ENCODE peak calls at places on chromosome 22, in four cellular contexts. One of them, this sample, is unnamed. For H3K4me1 and H3K9me3, the result is how much of the 10 kb centered on the place peaks cover.

GRCh38 chr22:17486719-17487118 is 76.6 kb upstream of the SLC25A18 start:
- DNase-seq in effector memory CD4-positive, alpha-beta T cell: no peak
- DNase-seq in transverse colon: no peak
- DNase-seq in ovary: no peak
- DNase-seq in this sample: no peak

GRCh38 chr22:37664249-37665101 is 6.0 kb downstream of the PDXP start:
- DNase-seq in effector memory CD4-positive, alpha-beta T cell: no peak
- DNase-seq in transverse colon: peak
- DNase-seq in ovary: no peak
- DNase-seq in this sample: no peak

GRCh38 chr22:46129390-46130041 is 20.8 kb upstream of the PPARA start:
- DNase-seq in effector memory CD4-positive, alpha-beta T cell: no peak
- DNase-seq in transverse colon: peak
- DNase-seq in ovary: peak
- DNase-seq in this sample: no peak

GRCh38 chr22:43159484-43160178 is 8.3 kb downstream of the TSPO start:
- DNase-seq in effector memory CD4-positive, alpha-beta T cell: no peak
- DNase-seq in transverse colon: peak
- DNase-seq in ovary: no peak
- DNase-seq in this sample: no peak

GRCh38 chr22:39179401-39179827 is 26.9 kb upstream of the CBX7 start:
- DNase-seq in effector memory CD4-positive, alpha-beta T cell: no peak
- DNase-seq in transverse colon: no peak
- DNase-seq in ovary: no peak
- DNase-seq in this sample: no peak

GRCh38 chr22:23023294-23023693 is 47.0 kb upstream of the GNAZ start:
- DNase-seq in effector memory CD4-positive, alpha-beta T cell: no peak
- DNase-seq in transverse colon: no peak
- DNase-seq in ovary: no peak
- DNase-seq in this sample: no peak

GRCh38 chr22:46073683-46074504 is 76.4 kb upstream of the PPARA start:
- DNase-seq in effector memory CD4-positive, alpha-beta T cell: no peak
- DNase-seq in transverse colon: peak
- DNase-seq in ovary: peak
- DNase-seq in this sample: no peak

GRCh38 chr22:36287881-36288515 is 35.1 kb downstream of the APOL1 start:
- DNase-seq in effector memory CD4-positive, alpha-beta T cell: no peak
- DNase-seq in transverse colon: no peak
- DNase-seq in ovary: no peak
- DNase-seq in this sample: no peak

GRCh38 chr22:49330421-49331222 is 497.1 kb downstream of the BRD1 start:
- DNase-seq in effector memory CD4-positive, alpha-beta T cell: no peak
- DNase-seq in transverse colon: peak
- DNase-seq in ovary: no peak
- DNase-seq in this sample: no peak

GRCh38 chr22:44181033-44181911 is 547 bp downstream of the PARVG start:
- DNase-seq in effector memory CD4-positive, alpha-beta T cell: peak
- DNase-seq in transverse colon: peak
- DNase-seq in ovary: no peak
- DNase-seq in this sample: peak

GRCh38 chr22:20752104-20752741 is 21.7 kb upstream of the SERPIND1 start:
- DNase-seq in effector memory CD4-positive, alpha-beta T cell: no peak
- DNase-seq in transverse colon: no peak
- DNase-seq in ovary: no peak
- DNase-seq in this sample: no peak

GRCh38 chr22:38300197-38300945 is 16.9 kb downstream of the CSNK1E start:
- DNase-seq in effector memory CD4-positive, alpha-beta T cell: no peak
- DNase-seq in transverse colon: no peak
- DNase-seq in ovary: no peak
- DNase-seq in this sample: no peak

GRCh38 chr22:37604875-37605274 is 3.8 kb upstream of the GGA1 start:
- DNase-seq in effector memory CD4-positive, alpha-beta T cell: peak
- DNase-seq in transverse colon: no peak
- DNase-seq in ovary: no peak
- DNase-seq in this sample: peak

GRCh38 chr22:37639771-37640590 is 512 bp downstream of the SH3BP1 start:
- DNase-seq in effector memory CD4-positive, alpha-beta T cell: no peak
- DNase-seq in transverse colon: peak
- DNase-seq in ovary: no peak
- DNase-seq in this sample: no peak

GRCh38 chr22:18024276-18024939 is at the start of gene MICAL3:
- DNase-seq in effector memory CD4-positive, alpha-beta T cell: peak
- DNase-seq in transverse colon: peak
- DNase-seq in ovary: peak
- DNase-seq in this sample: peak

GRCh38 chr22:46220921-46221320 is 29.2 kb downstream of the CDPF1 start:
- DNase-seq in effector memory CD4-positive, alpha-beta T cell: no peak
- DNase-seq in transverse colon: no peak
- DNase-seq in ovary: no peak
- DNase-seq in this sample: no peak

GRCh38 chr22:29129644-29130201 is 56.9 kb downstream of the KREMEN1 start:
- DNase-seq in effector memory CD4-positive, alpha-beta T cell: no peak
- DNase-seq in transverse colon: no peak
- DNase-seq in ovary: no peak
- DNase-seq in this sample: no peak

GRCh38 chr22:39959640-39960447 is at the start of gene TMA7B:
- DNase-seq in effector memory CD4-positive, alpha-beta T cell: peak
- DNase-seq in transverse colon: no peak
- DNase-seq in ovary: no peak
- DNase-seq in this sample: peak

GRCh38 chr22:38865201-38866023 is 6.6 kb downstream of the CBX6 start:
- DNase-seq in effector memory CD4-positive, alpha-beta T cell: no peak
- DNase-seq in transverse colon: no peak
- DNase-seq in ovary: peak
- DNase-seq in this sample: no peak

DNA sequence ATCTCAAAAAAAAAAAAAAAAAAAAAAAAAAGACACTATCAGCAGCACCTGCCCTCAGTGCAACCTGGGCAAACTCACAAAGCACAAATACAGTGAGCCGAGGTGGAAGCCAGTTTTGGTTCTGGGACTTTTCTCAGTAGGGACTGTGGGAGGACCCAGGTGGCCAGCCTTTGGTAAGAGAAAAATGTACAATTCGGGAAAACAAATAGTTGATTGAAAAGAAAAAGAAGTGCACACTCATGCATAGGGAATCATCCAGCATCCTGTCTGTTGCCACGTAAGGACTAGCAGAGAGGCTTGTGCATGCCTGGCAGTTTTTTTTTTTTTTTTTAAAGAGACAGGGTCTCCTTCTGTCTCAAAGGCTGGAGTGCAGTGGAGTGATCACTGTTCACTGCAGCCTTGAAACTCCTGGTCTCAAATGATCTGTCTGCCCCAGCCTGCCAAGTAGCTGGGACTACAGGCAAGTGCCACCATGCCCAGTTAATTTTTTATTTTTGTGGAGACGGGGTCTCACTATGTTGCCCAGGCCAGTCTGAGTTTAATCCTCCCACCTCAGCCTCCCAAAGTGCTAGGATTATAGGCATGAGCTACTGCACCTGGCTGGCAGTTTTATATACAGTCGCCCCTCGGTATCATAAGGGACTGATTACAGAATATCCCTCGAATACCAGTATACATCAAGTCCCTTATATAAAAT is 36.7 kb downstream of the TPST2 start:
- DNase-seq in effector memory CD4-positive, alpha-beta T cell: no peak
- DNase-seq in transverse colon: no peak
- DNase-seq in ovary: no peak
- DNase-seq in this sample: no peak
- H3K4me1 ChIP-seq in effector memory CD4-positive, alpha-beta T cell: under half
- H3K4me1 ChIP-seq in transverse colon: under half
- H3K4me1 ChIP-seq in ovary: under half
- H3K4me1 ChIP-seq in this sample: under half

GRCh38 chr22:47592791-47593190 is 830.3 kb downstream of the TBC1D22A start:
- DNase-seq in effector memory CD4-positive, alpha-beta T cell: no peak
- DNase-seq in transverse colon: no peak
- DNase-seq in ovary: no peak
- DNase-seq in this sample: no peak

GRCh38 chr22:47595122-47595521 is 832.7 kb downstream of the TBC1D22A start:
- DNase-seq in effector memory CD4-positive, alpha-beta T cell: no peak
- DNase-seq in transverse colon: no peak
- DNase-seq in ovary: no peak
- DNase-seq in this sample: no peak

GRCh38 chr22:47593291-47593690 is 830.8 kb downstream of the TBC1D22A start:
- DNase-seq in effector memory CD4-positive, alpha-beta T cell: no peak
- DNase-seq in transverse colon: no peak
- DNase-seq in ovary: no peak
- DNase-seq in this sample: no peak

GRCh38 chr22:47591709-47592108 is 829.3 kb downstream of the TBC1D22A start:
- DNase-seq in effector memory CD4-positive, alpha-beta T cell: no peak
- DNase-seq in transverse colon: no peak
- DNase-seq in ovary: no peak
- DNase-seq in this sample: no peak

DNA sequence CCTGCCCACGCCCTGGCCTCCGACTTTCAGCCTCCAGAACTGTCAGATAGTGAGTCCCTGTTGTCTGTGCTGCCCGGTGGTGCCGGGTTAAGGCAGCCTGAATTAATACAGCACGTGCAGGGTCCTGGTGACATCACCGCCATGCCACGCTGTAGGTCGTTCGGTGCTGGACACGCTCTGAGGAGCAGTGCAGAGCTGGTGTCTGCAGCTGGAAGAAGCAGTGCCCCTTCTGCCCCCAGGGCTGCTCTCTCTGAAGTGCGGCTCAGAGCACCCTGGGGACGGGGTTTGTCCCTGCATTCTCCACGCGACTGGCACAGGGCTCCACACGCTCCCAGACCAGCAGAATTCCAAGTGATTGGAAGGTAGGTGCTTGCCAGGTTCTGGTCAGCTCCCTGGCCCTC is 831.5 kb downstream of the TBC1D22A start:
- DNase-seq in effector memory CD4-positive, alpha-beta T cell: no peak
- DNase-seq in transverse colon: no peak
- DNase-seq in ovary: no peak
- DNase-seq in this sample: no peak
- H3K9me3 ChIP-seq in effector memory CD4-positive, alpha-beta T cell: under half
- H3K9me3 ChIP-seq in transverse colon: under half
- H3K9me3 ChIP-seq in ovary: under half
- H3K9me3 ChIP-seq in this sample: under half

GRCh38 chr22:19119949-19120348 is 2.3 kb downstream of the DGCR2 start:
- DNase-seq in effector memory CD4-positive, alpha-beta T cell: no peak
- DNase-seq in transverse colon: no peak
- DNase-seq in ovary: no peak
- DNase-seq in this sample: no peak
- H3K4me1 ChIP-seq in effector memory CD4-positive, alpha-beta T cell: half or more
- H3K4me1 ChIP-seq in transverse colon: half or more
- H3K4me1 ChIP-seq in ovary: under half
- H3K4me1 ChIP-seq in this sample: half or more

GRCh38 chr22:48187272-48187855 is 1424.9 kb downstream of the TBC1D22A start:
- DNase-seq in effector memory CD4-positive, alpha-beta T cell: no peak
- DNase-seq in transverse colon: no peak
- DNase-seq in ovary: no peak
- DNase-seq in this sample: no peak
- H3K9me3 ChIP-seq in effector memory CD4-positive, alpha-beta T cell: under half
- H3K9me3 ChIP-seq in transverse colon: under half
- H3K9me3 ChIP-seq in ovary: under half
- H3K9me3 ChIP-seq in this sample: under half

GRCh38 chr22:24513706-24514240 is 18.6 kb downstream of the UPB1 start:
- DNase-seq in effector memory CD4-positive, alpha-beta T cell: no peak
- DNase-seq in transverse colon: no peak
- DNase-seq in ovary: no peak
- DNase-seq in this sample: no peak
- H3K4me1 ChIP-seq in effector memory CD4-positive, alpha-beta T cell: under half
- H3K4me1 ChIP-seq in transverse colon: under half
- H3K4me1 ChIP-seq in ovary: under half
- H3K4me1 ChIP-seq in this sample: under half

GRCh38 chr22:47324435-47324990 is 562.1 kb downstream of the TBC1D22A start:
- DNase-seq in effector memory CD4-positive, alpha-beta T cell: no peak
- DNase-seq in transverse colon: no peak
- DNase-seq in ovary: no peak
- DNase-seq in this sample: no peak

GRCh38 chr22:47329727-47330653 is 567.5 kb downstream of the TBC1D22A start:
- DNase-seq in effector memory CD4-positive, alpha-beta T cell: no peak
- DNase-seq in transverse colon: no peak
- DNase-seq in ovary: no peak
- DNase-seq in this sample: no peak

GRCh38 chr22:47328550-47329243 is 566.2 kb downstream of the TBC1D22A start:
- DNase-seq in effector memory CD4-positive, alpha-beta T cell: no peak
- DNase-seq in transverse colon: no peak
- DNase-seq in ovary: peak
- DNase-seq in this sample: no peak

GRCh38 chr22:47325249-47325648 is 562.8 kb downstream of the TBC1D22A start:
- DNase-seq in effector memory CD4-positive, alpha-beta T cell: no peak
- DNase-seq in transverse colon: no peak
- DNase-seq in ovary: no peak
- DNase-seq in this sample: no peak

DNA sequence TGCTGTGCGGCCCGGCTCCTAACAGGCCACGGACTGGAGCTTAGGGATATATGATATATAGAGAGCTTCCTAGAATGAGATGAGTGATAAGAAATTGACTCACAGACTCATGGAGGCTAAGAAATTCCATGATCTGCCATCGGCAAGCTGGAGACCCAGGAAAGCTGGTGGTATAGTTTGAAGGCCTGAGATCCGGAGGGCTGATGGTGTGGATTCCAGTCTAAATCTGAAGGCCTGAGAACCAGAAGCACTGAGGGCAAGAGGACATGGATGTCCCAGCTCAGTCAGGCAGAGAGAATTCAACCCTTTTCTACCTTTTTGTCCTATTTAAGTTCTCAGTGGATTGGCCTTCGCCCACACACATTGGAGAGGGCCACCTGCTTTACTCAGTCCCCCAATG is 564.8 kb downstream of the TBC1D22A start:
- DNase-seq in effector memory CD4-positive, alpha-beta T cell: no peak
- DNase-seq in transverse colon: no peak
- DNase-seq in ovary: no peak
- DNase-seq in this sample: no peak
- H3K9me3 ChIP-seq in effector memory CD4-positive, alpha-beta T cell: under half
- H3K9me3 ChIP-seq in transverse colon: under half
- H3K9me3 ChIP-seq in ovary: under half
- H3K9me3 ChIP-seq in this sample: under half

GRCh38 chr22:50550395-50550794 is 4.7 kb downstream of the KLHDC7B start:
- DNase-seq in effector memory CD4-positive, alpha-beta T cell: no peak
- DNase-seq in transverse colon: no peak
- DNase-seq in ovary: no peak
- DNase-seq in this sample: no peak
- H3K4me1 ChIP-seq in effector memory CD4-positive, alpha-beta T cell: under half
- H3K4me1 ChIP-seq in transverse colon: under half
- H3K4me1 ChIP-seq in ovary: under half
- H3K4me1 ChIP-seq in this sample: under half